ENCODE peak calls at places on chromosome 14, in six cellular contexts. M is CD14-positive monocyte, U is heart left ventricle, F is hippocampal formation, X is T-cell, T is ELF-1. I is an unnamed sample.

GRCh38 chr14:99190696-99191662 is 81.0 kb downstream of the BCL11B start:
- DNase-seq in M (no peak), U (no peak), F (no peak), X (no peak), T (no peak), I (no peak)

GRCh38 chr14:102768223-102769048 is 8.8 kb upstream of the TRAF3 start:
- DNase-seq in M (peak), U (no peak), F (no peak), X (no peak), T (no peak), I (peak)

GRCh38 chr14:71478542-71478941 is 453.7 kb upstream of the RGS6 start:
- DNase-seq in M (peak), U (no peak), F (no peak), X (no peak), T (no peak), I (peak)

GRCh38 chr14:37325332-37325731 is 127.6 kb downstream of the MIPOL1 start:
- DNase-seq in M (no peak), U (no peak), F (no peak), X (no peak), T (no peak), I (no peak)

GRCh38 chr14:32525591-32525990 is 196.5 kb downstream of the AKAP6 start:
- DNase-seq in M (no peak), U (no peak), F (no peak), X (no peak), T (no peak), I (no peak)

GRCh38 chr14:64734990-64735389 is 30.8 kb downstream of the PLEKHG3 start:
- DNase-seq in M (peak), U (no peak), F (no peak), X (no peak), T (no peak), I (no peak)

GRCh38 chr14:73784065-73784987 is 67.3 kb upstream of the PTGR2 start:
- DNase-seq in M (no peak), U (no peak), F (no peak), X (no peak), T (no peak), I (no peak)

GRCh38 chr14:74941676-74942097 is 13.7 kb downstream of the PGF start:
- DNase-seq in M (peak), U (peak), F (peak), X (peak), T (no peak), I (no peak)

GRCh38 chr14:78088941-78089340 is 81.2 kb upstream of the NRXN3 start:
- DNase-seq in M (no peak), U (no peak), F (no peak), X (no peak), T (peak), I (no peak)

GRCh38 chr14:55221186-55221585 is 29.8 kb upstream of the DLGAP5 start:
- DNase-seq in M (no peak), U (no peak), F (no peak), X (no peak), T (no peak), I (no peak)

GRCh38 chr14:60151715-60152114 is 13.5 kb downstream of the DHRS7 start:
- DNase-seq in M (peak), U (peak), F (peak), X (peak), T (no peak), I (peak)

GRCh38 chr14:23437142-23438129 is 2.0 kb upstream of the MYH7 start:
- DNase-seq in M (no peak), U (no peak), F (no peak), X (no peak), T (no peak), I (no peak)

GRCh38 chr14:63418020-63418419 is 99.3 kb upstream of the GPHB5 start:
- DNase-seq in M (no peak), U (no peak), F (no peak), X (no peak), T (no peak), I (no peak)

GRCh38 chr14:65237023-65237814 is 134.9 kb upstream of the MAX start:
- DNase-seq in M (no peak), U (no peak), F (no peak), X (no peak), T (no peak), I (no peak)

GRCh38 chr14:53850714-53851296 is 105.8 kb downstream of the BMP4 start:
- DNase-seq in M (no peak), U (no peak), F (no peak), X (no peak), T (no peak), I (no peak)

GRCh38 chr14:77238356-77238755 is 32.6 kb downstream of the NGB start:
- DNase-seq in M (no peak), U (no peak), F (no peak), X (no peak), T (no peak), I (no peak)

GRCh38 chr14:50839048-50839447 is 8.1 kb upstream of the NIN start:
- DNase-seq in M (no peak), U (no peak), F (no peak), X (no peak), T (no peak), I (no peak)

GRCh38 chr14:60736494-60736893 is 1.9 kb downstream of the MNAT1 start:
- DNase-seq in M (no peak), U (no peak), F (no peak), X (no peak), T (no peak), I (no peak)

GRCh38 chr14:75602527-75602926 is 24.1 kb downstream of the FLVCR2 start:
- DNase-seq in M (no peak), U (no peak), F (no peak), X (no peak), T (no peak), I (no peak)

GRCh38 chr14:37974421-37974820 is 233.3 kb upstream of the SSTR1 start:
- DNase-seq in M (no peak), U (no peak), F (no peak), X (no peak), T (no peak), I (no peak)

GRCh38 chr14:95504135-95505029 is 12.1 kb downstream of the SYNE3 start:
- DNase-seq in M (no peak), U (no peak), F (no peak), X (no peak), T (no peak), I (no peak)

GRCh38 chr14:104749111-104749649 is 3.8 kb upstream of the SIVA1 start:
- DNase-seq in M (no peak), U (no peak), F (peak), X (no peak), T (peak), I (no peak)

GRCh38 chr14:34496007-34496678 is 34.1 kb upstream of the SPTSSA start:
- DNase-seq in M (no peak), U (peak), F (no peak), X (no peak), T (no peak), I (no peak)

GRCh38 chr14:74964787-74965769 is 9.7 kb upstream of the PGF start:
- DNase-seq in M (no peak), U (no peak), F (no peak), X (no peak), T (no peak), I (no peak)

GRCh38 chr14:58978336-58978735 is 210.1 kb upstream of the DAAM1 start:
- DNase-seq in M (no peak), U (peak), F (no peak), X (no peak), T (no peak), I (no peak)

I was measured in SIG-M5.